ENCODE peak calls at places on chromosomes 2 and 18, in four cellular contexts. G is MCF 10A, R is H9, J is GM10248. Q is an unnamed sample.

GRCh38 chr2:59892398-59892797 is 661.1 kb downstream of the BCL11A start:
- DNase-seq in G (no peak), R (peak), J (no peak), Q (no peak)

GRCh38 chr2:23492337-23492675 is 107.3 kb downstream of the KLHL29 start:
- DNase-seq in G (no peak), R (no peak), J (no peak), Q (no peak)

GRCh38 chr2:26605195-26605968 is 35.8 kb downstream of the CIB4 start:
- DNase-seq in G (peak), R (peak), J (peak), Q (peak)

GRCh38 chr2:54834721-54835120 is 111.3 kb downstream of the EML6 start:
- DNase-seq in G (no peak), R (no peak), J (no peak), Q (no peak)

GRCh38 chr2:220811115-220811514 is 761.0 kb downstream of the EPHA4 start:
- DNase-seq in G (no peak), R (no peak), J (no peak), Q (no peak)

GRCh38 chr2:14524041-14524802 is 108.3 kb upstream of the LRATD1 start:
- DNase-seq in G (peak), R (no peak), J (no peak), Q (no peak)

GRCh38 chr2:19140463-19141208 is 217.8 kb downstream of the OSR1 start:
- DNase-seq in G (peak), R (no peak), J (no peak), Q (no peak)

GRCh38 chr2:88265352-88265960 is 95.3 kb downstream of the THNSL2 start:
- DNase-seq in G (peak), R (no peak), J (peak), Q (no peak)

GRCh38 chr2:96091711-96092579 is 24.4 kb downstream of the ADRA2B start:
- DNase-seq in G (no peak), R (peak), J (no peak), Q (peak)

GRCh38 chr2:172442072-172442895 is 14.9 kb downstream of the ITGA6 start:
- DNase-seq in G (peak), R (peak), J (no peak), Q (no peak)

GRCh38 chr2:200121931-200122330 is 166.5 kb downstream of the MAIP1 start:
- DNase-seq in G (no peak), R (no peak), J (no peak), Q (no peak)

GRCh38 chr18:23133860-23134779 is 1.2 kb upstream of the CABLES1 start:
- DNase-seq in G (peak), R (peak), J (peak), Q (no peak)

GRCh38 chr2:236908456-236909388 is 177.0 kb upstream of the COPS8 start:
- DNase-seq in G (no peak), R (no peak), J (no peak), Q (no peak)

GRCh38 chr2:177606636-177607035 is 214.1 kb downstream of the AGPS start:
- DNase-seq in G (no peak), R (no peak), J (no peak), Q (no peak)

GRCh38 chr18:49406863-49407262 is 53.6 kb downstream of the DYM start:
- DNase-seq in G (no peak), R (no peak), J (no peak), Q (no peak)

GRCh38 chr18:62242955-62243354 is 55.9 kb downstream of the RELCH start:
- DNase-seq in G (no peak), R (no peak), J (no peak), Q (no peak)

GRCh38 chr18:80022613-80023012 is 11.6 kb upstream of the RBFA start:
- DNase-seq in G (peak), R (no peak), J (no peak), Q (no peak)

DNA sequence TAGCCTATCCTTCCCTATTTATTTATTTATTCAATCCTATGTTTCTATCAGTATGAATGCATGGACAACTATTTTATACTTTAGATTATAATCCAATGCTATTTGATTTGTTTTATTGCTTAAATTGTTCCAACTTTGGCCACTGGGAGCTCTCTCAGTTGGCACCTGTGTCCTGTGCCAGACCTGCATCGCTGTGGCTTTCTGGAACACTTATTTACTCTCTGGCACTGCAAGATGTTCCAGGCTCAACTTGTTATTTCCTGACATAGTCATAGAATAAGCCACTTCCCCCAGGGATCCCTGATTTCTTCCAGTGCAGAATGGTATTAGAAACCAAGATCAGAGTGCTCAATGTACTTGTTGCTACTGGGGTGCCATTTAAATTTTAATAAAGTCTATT is 5.8 kb downstream of the MC2R start:
- DNase-seq in G (no peak), R (no peak), J (no peak), Q (no peak)
- TF ChIP-seq CTCF in G (no peak), R (peak), J (no peak), Q (no peak)

GRCh38 chr18:10515456-10515855 is 10.4 kb upstream of the NAPG start:
- DNase-seq in G (no peak), R (no peak), J (no peak), Q (no peak)

GRCh38 chr18:10519999-10520935 is 5.6 kb upstream of the NAPG start:
- DNase-seq in G (peak), R (peak), J (peak), Q (peak)

GRCh38 chr18:10516078-10516477 is 9.7 kb upstream of the NAPG start:
- DNase-seq in G (no peak), R (no peak), J (no peak), Q (no peak)

GRCh38 chr18:10519366-10519765 is 6.5 kb upstream of the NAPG start:
- DNase-seq in G (no peak), R (no peak), J (no peak), Q (no peak)

GRCh38 chr18:10518595-10519273 is 7.1 kb upstream of the NAPG start:
- DNase-seq in G (no peak), R (no peak), J (no peak), Q (no peak)
- TF ChIP-seq CTCF in G (no peak), R (peak), J (peak), Q (peak)

GRCh38 chr2:164701565-164701964 is 80.3 kb upstream of the GRB14 start:
- DNase-seq in G (no peak), R (no peak), J (no peak), Q (no peak)

GRCh38 chr2:164706522-164706921 is 85.2 kb upstream of the GRB14 start:
- DNase-seq in G (peak), R (no peak), J (no peak), Q (no peak)

GRCh38 chr2:164705412-164706167 is 84.3 kb upstream of the GRB14 start:
- DNase-seq in G (no peak), R (no peak), J (no peak), Q (no peak)

GRCh38 chr2:164700390-164700789 is 79.1 kb upstream of the GRB14 start:
- DNase-seq in G (no peak), R (no peak), J (no peak), Q (no peak)

DNA sequence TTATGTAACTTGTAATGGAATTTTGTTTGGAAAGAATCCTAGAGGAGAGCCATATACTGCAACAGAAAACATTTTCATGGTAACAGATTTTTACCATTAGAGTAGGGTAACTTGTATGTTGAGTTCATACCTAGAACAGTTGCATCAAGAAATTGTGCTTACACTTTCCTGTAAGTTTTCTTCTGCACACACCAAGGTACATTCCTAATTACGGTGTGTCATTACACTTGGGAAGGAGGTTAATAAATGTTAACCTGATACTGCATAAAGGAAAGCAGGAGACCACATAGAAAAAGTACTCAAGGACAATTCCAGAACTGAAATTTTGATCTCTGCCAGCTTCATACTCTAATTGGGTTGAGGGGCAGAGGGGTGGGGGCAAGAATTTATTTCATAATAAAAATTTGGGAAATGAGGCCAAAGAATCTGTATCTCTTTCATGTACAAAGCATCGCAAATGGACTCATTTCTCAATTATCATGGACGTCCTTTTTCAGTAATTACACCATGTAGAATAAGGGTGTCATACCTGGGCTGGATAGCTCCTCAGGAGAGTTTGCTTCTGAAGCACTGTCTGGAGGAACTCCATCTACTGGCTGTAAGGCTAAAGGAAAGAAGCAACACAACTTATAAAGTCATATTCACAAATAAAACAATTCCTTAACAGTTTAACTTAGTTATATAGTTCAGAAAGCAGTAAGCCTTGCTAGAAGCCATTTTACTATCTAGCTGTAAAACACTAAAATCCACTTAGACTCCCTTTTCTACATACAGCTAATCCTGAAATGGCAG is 82.8 kb upstream of the GRB14 start:
- DNase-seq in G (no peak), R (no peak), J (no peak), Q (no peak)
- TF ChIP-seq CTCF in G (no peak), R (no peak), J (no peak), Q (no peak)

GRCh38 chr2:100425107-100425506 is 7.6 kb upstream of the CHST10 start:
- DNase-seq in G (no peak), R (no peak), J (no peak), Q (no peak)

GRCh38 chr2:100424277-100424875 is 6.9 kb upstream of the CHST10 start:
- DNase-seq in G (no peak), R (no peak), J (no peak), Q (no peak)

GRCh38 chr2:100425573-100426383 is 8.3 kb upstream of the CHST10 start:
- DNase-seq in G (no peak), R (no peak), J (no peak), Q (no peak)

GRCh38 chr2:100423631-100424030 is 6.2 kb upstream of the CHST10 start:
- DNase-seq in G (no peak), R (no peak), J (no peak), Q (no peak)

GRCh38 chr2:100422320-100422719 is 4.9 kb upstream of the CHST10 start:
- DNase-seq in G (peak), R (peak), J (no peak), Q (no peak)
- TF ChIP-seq CTCF in G (peak), R (peak), J (peak), Q (peak)

DNA sequence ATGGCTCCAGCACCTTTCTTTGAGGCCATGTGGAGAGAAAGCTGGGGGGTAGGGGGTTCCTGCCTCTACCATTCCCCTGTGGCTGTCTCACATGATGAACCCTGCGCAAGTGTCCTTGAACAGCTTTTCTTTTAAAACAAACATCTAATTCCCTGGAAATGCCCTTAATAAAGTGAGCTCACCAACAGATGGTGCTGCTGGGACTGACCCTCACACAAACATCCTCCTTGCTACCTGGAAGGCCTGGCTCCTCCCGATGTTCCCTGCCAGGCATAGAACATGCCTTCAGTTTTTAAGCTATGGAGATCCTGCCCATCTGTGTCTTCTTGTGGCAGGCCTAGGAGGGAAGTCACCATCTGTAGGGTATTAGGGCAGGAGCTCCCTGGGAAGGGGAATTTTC is 60.7 kb upstream of the GATA6 start:
- DNase-seq in G (peak), R (peak), J (no peak), Q (no peak)
- TF ChIP-seq CTCF in G (no peak), R (peak), J (no peak), Q (peak)